ENCODE peak calls at places on chromosomes 12 and 14, in eight cellular contexts. G is ovary, A is HepG2, M is transverse colon, T is GM12878, Z is sigmoid colon, D is A549, L is tibial nerve. R is an unnamed sample.

GRCh38 chr14:98177551-98177950 is 1094.4 kb downstream of the BCL11B start:
- DNase-seq in G (no peak), D (no peak), A (no peak), T (no peak), L (no peak), M (no peak), Z (no peak), R (no peak)

GRCh38 chr14:66045572-66046021 is 440.6 kb upstream of the CCDC196 start:
- DNase-seq in D (no peak), T (no peak), M (no peak), L (no peak), A (no peak), G (no peak), Z (no peak), R (no peak)

GRCh38 chr14:36091096-36091495 is 85.4 kb downstream of the PTCSC3 start:
- DNase-seq in L (no peak), A (peak; percentile 98), Z (no peak), G (no peak), M (no peak), D (peak; percentile 89), T (peak; percentile 23), R (no peak)

GRCh38 chr14:49481099-49481498 is 105.1 kb downstream of the RPS29 start:
- DNase-seq in G (no peak), Z (no peak), D (no peak), A (no peak), L (no peak), T (no peak), M (no peak), R (no peak)

GRCh38 chr14:61950340-61950739 is 188.1 kb downstream of the SNAPC1 start:
- DNase-seq in L (no peak), Z (no peak), G (no peak), A (no peak), D (no peak), M (no peak), T (no peak), R (no peak)

GRCh38 chr12:71955946-71956345 is 17.3 kb downstream of the TPH2 start:
- DNase-seq in D (no peak), Z (no peak), M (no peak), A (no peak), G (no peak), T (no peak), L (no peak), R (no peak)

GRCh38 chr14:76810953-76811400 is 1.7 kb downstream of the ANGEL1 start:
- DNase-seq in T (no peak), A (peak; percentile 80), G (no peak), Z (no peak), M (peak; percentile 27), D (peak; percentile 38), L (no peak), R (no peak)

GRCh38 chr14:42556551-42556950 is 949.9 kb downstream of the LRFN5 start:
- DNase-seq in G (no peak), A (no peak), T (no peak), L (no peak), D (no peak), M (no peak), Z (no peak), R (no peak)

GRCh38 chr14:65054471-65055085 is 47.7 kb downstream of the MAX start:
- DNase-seq in L (no peak), T (no peak), M (no peak), A (no peak), G (no peak), D (no peak), Z (no peak), R (no peak)

GRCh38 chr14:33475623-33476022 is 475.3 kb downstream of the EGLN3 start:
- DNase-seq in L (no peak), A (peak; percentile 58), Z (no peak), D (no peak), T (no peak), M (peak; percentile 73), G (no peak), R (no peak)

DNA sequence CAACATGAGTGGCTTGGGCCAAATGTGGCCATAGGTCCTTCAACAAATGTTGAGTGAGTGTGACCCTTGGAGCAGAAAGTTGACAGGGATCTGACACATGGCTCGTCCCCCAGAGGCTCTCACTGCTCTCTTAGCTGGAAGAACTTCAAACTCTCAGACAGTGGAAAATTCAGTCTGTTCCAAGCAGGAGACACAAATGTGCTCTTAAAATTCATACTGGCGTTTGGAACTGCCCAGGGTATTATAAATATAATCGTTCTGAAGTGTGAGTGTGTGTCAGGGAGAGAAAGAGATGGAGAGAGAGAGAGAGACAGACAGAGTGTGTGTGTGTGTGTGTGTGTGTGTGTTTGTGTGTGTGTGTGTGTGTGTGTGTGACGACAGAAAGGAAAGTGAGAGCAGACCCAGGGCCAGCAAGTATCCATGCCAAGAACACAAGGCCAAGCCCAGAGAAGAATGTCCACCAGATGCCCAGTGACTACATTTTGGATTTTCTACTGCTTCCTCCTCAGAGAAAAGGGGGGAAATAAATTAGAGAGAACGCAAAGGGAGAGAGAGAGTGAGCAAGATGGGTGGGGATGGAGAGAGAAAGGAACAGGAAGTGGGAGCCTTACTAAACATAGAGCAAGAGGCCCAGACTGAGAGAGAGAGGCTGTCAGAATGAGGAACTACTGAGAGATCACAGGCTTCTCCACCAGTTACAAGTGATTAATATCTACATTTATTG is 193.6 kb upstream of the NUDT4 start:
- DNase-seq in D (no peak), A (no peak), G (peak; percentile 69), T (peak; percentile 73), L (peak; percentile 24), Z (peak; percentile 85), M (no peak), R (no peak)
- TF ChIP-seq EP300 in D (no peak), A (no peak), G (no peak), T (peak; percentile 32), L (no peak), Z (peak; percentile 37), M (no peak), R (no peak)

DNA sequence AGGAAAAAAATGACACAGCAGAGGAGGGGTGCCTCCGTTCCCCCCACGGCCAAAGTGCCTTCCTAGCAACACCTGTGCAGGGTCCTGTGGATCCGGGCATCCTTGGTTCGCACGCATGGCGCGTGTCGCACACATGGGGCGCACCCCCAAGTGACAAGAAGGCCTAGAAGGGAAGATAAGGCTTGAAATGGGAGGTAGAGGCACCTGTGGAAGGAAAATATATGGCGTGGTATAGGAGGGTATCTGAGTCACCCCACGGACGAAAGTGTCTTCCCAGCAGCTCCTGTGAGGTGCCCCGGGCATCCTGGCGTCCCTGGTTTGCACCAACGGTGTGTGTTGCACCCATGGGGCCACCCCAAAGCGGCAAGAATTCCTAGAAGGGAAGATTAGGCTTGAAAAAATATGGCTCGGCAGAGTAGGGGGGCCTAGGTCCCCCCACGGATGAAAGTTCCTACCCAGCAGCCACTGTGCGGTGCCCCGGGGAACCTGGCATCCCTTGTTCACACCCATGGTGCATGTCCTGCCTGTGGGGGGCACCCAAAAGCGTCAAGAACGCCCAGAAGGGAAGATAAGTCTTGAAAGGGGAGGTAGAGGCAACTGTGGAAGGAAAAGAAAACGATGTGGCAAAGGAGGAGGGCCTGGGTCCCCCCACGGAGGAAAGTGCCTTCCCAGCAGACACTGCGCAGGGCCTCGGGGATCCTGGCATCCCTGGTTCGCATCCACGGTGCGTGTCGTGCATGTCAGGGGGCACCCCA is 280.0 kb downstream of the ALG10 start:
- DNase-seq in A (no peak), D (no peak), Z (peak; percentile 60), G (no peak), L (no peak), M (no peak), T (no peak), R (no peak)
- H3K9me3 ChIP-seq in A (no peaks in the 10 kb centered on the region), D (no peaks in the 10 kb centered on the region), Z (no peaks in the 10 kb centered on the region), G (peaks cover 3% of the 10 kb centered on the region), L (no peaks in the 10 kb centered on the region), M (peaks cover 6% of the 10 kb centered on the region), T (no peaks in the 10 kb centered on the region), R (peaks cover 28% of the 10 kb centered on the region)

GRCh38 chr12:100564090-100564489 is 9.4 kb upstream of the GAS2L3 start:
- DNase-seq in Z (no peak), D (no peak), T (no peak), G (no peak), M (no peak), L (no peak), A (no peak), R (no peak)

GRCh38 chr12:100567945-100568344 is 5.5 kb upstream of the GAS2L3 start:
- DNase-seq in D (no peak), A (no peak), L (no peak), T (no peak), Z (no peak), G (no peak), M (no peak), R (no peak)

GRCh38 chr12:100566887-100567637 is 6.4 kb upstream of the GAS2L3 start:
- DNase-seq in M (no peak), T (peak; percentile 71), D (no peak), Z (no peak), L (no peak), G (no peak), A (no peak), R (no peak)

GRCh38 chr12:100564905-100565467 is 8.5 kb upstream of the GAS2L3 start:
- DNase-seq in Z (no peak), D (no peak), A (no peak), M (no peak), L (no peak), G (no peak), T (no peak), R (no peak)

DNA sequence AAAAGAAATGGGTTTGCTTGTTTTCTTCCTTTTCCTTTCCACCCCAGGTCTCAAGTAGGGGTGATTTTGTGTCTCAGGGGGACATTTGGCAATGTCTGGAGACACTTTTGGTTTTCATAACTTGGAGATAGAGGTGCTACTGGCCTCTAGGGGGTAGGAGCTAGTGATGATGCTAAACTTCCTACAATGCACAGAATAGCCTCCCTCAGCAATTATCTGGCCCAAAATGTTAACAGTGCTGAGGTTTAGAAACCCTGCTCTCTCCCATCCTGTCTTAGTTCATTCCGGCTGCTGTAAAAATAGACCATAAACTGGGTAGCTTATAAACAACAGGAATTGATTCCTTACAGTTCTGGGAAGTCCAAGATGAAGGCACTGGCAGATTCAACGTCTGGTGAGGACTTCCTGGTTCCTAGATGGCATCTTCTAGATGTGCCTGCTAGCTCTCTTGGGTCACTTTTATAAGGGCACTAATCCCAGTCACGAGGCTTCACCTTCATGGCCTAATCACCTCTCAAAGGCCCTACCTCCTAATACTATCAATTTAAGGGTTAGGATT is 7.4 kb upstream of the GAS2L3 start:
- DNase-seq in A (no peak), T (no peak), L (no peak), D (no peak), M (no peak), G (no peak), Z (no peak), R (no peak)
- TF ChIP-seq EP300 in A (no peak), T (no peak), L (no peak), D (no peak), M (no peak), G (no peak), Z (no peak), R (no peak)

DNA sequence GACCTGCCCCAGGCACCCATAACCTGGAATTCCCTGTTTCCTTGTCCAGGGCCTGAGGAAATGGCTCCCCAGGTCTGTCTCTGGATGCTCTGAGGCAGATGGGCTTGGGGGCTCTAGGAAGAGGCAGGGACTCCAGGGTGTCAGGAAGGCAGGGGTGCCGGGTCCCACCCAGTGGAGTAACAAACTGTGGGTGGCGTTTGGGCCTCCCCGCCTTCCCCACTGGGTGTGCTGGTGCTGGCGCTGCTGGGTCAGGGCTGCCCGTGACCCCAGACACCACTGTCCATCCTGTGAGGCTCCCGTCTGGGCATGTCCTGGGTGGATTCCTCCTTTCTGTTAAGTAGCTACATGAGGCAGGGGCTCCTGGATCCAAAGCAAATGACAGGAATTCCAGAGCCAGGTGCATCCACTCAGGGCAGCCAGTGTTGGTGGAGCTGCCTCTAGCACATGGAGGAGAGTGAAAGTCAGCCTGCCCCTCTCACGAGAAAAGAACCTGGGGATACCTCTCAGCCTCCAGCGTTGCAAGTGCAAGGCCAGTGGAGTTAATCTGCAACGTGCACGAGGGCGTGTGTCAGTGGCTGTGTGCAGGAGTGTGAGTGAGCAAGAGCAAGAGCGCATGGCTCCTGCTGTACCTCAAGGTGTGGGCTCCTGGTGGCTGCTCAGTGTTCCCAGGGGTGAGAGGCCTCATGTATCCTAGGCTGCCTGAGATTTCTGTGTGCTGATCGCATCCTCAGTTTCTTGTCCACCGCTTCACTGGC is 403.1 kb downstream of the TMEM121 start:
- DNase-seq in M (no peak), G (no peak), T (no peak), D (no peak), L (no peak), Z (peak; percentile 62), A (no peak), R (no peak)
- H3K9me3 ChIP-seq in M (no peaks in the 10 kb centered on the region), G (no peaks in the 10 kb centered on the region), T (no peaks in the 10 kb centered on the region), D (no peaks in the 10 kb centered on the region), L (no peaks in the 10 kb centered on the region), Z (no peaks in the 10 kb centered on the region), A (no peaks in the 10 kb centered on the region), R (no peaks in the 10 kb centered on the region)